ENCODE peak calls at places on chromosomes 3 and 15, in five cellular contexts. One of them, this sample, is unnamed.

GRCh38 chr15:70794596-70795310 is 31.4 kb upstream of the UACA start:
- DNase-seq in A549: no peak
- DNase-seq in heart right ventricle: no peak
- DNase-seq in RWPE1: peak; percentile 41
- DNase-seq in nephron progenitor cell: no peak
- DNase-seq in this sample: peak; percentile 28

GRCh38 chr3:51706021-51706485 is 815 bp upstream of the GRM2 start:
- DNase-seq in A549: no peak
- DNase-seq in heart right ventricle: no peak
- DNase-seq in RWPE1: no peak
- DNase-seq in nephron progenitor cell: no peak
- DNase-seq in this sample: no peak

GRCh38 chr3:168678730-168679129 is 583.0 kb upstream of the GOLIM4 start:
- DNase-seq in A549: no peak
- DNase-seq in heart right ventricle: no peak
- DNase-seq in RWPE1: no peak
- DNase-seq in nephron progenitor cell: no peak
- DNase-seq in this sample: no peak

GRCh38 chr3:194450341-194450740 is 36.5 kb downstream of the ATP13A3 start:
- DNase-seq in A549: no peak
- DNase-seq in heart right ventricle: no peak
- DNase-seq in RWPE1: no peak
- DNase-seq in nephron progenitor cell: no peak
- DNase-seq in this sample: no peak

GRCh38 chr15:101501703-101502373 is 12.3 kb upstream of the PCSK6 start:
- DNase-seq in A549: peak; percentile 87
- DNase-seq in heart right ventricle: no peak
- DNase-seq in RWPE1: peak; percentile 35
- DNase-seq in nephron progenitor cell: peak; percentile 64
- DNase-seq in this sample: no peak

GRCh38 chr3:124221286-124221821 is 229.4 kb upstream of the ROPN1 start:
- DNase-seq in A549: no peak
- DNase-seq in heart right ventricle: no peak
- DNase-seq in RWPE1: no peak
- DNase-seq in nephron progenitor cell: no peak
- DNase-seq in this sample: no peak

GRCh38 chr3:72401005-72401404 is 447.2 kb downstream of the SHQ1 start:
- DNase-seq in A549: no peak
- DNase-seq in heart right ventricle: no peak
- DNase-seq in RWPE1: no peak
- DNase-seq in nephron progenitor cell: no peak
- DNase-seq in this sample: no peak

GRCh38 chr3:58560771-58561311 is 16.4 kb downstream of the FAM107A start:
- DNase-seq in A549: peak; percentile 42
- DNase-seq in heart right ventricle: no peak
- DNase-seq in RWPE1: peak; percentile 43
- DNase-seq in nephron progenitor cell: peak; percentile 45
- DNase-seq in this sample: peak; percentile 98

GRCh38 chr3:14959358-14959943 is 12.1 kb downstream of the NR2C2 start:
- DNase-seq in A549: no peak
- DNase-seq in heart right ventricle: no peak
- DNase-seq in RWPE1: no peak
- DNase-seq in nephron progenitor cell: no peak
- DNase-seq in this sample: no peak

GRCh38 chr3:147298511-147298982 is 107.8 kb downstream of the ZIC4 start:
- DNase-seq in A549: peak; percentile 3
- DNase-seq in heart right ventricle: no peak
- DNase-seq in RWPE1: peak; percentile 20
- DNase-seq in nephron progenitor cell: no peak
- DNase-seq in this sample: peak; percentile 99

GRCh38 chr3:187623285-187623814 is 46.8 kb downstream of the SST start:
- DNase-seq in A549: no peak
- DNase-seq in heart right ventricle: no peak
- DNase-seq in RWPE1: no peak
- DNase-seq in nephron progenitor cell: no peak
- DNase-seq in this sample: no peak

GRCh38 chr3:60588806-60589205 is 662.4 kb downstream of the FHIT start:
- DNase-seq in A549: no peak
- DNase-seq in heart right ventricle: no peak
- DNase-seq in RWPE1: peak; percentile 30
- DNase-seq in nephron progenitor cell: no peak
- DNase-seq in this sample: peak; percentile 77

DNA sequence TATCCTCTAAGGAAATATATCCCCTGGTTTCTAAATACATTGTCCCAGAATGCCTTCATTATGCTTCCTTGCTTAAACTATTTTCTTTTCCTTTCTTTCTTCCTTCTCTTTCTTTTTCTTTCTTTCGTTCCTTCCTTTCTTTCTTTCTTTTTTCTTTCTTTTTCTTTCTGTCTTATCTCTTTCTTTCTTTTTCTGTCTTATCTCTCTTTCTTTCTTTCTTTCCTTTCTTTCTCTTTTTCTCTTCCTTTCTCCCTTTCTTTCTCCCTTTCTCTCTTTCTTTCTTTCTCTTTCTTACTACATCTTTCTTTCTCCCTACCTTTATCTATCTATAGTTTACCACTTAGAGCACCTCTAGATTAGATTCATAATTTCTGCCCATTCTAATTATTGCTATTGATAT is 552.1 kb downstream of the PYDC2 start:
- DNase-seq in A549: no peak
- DNase-seq in heart right ventricle: no peak
- DNase-seq in RWPE1: no peak
- DNase-seq in nephron progenitor cell: no peak
- DNase-seq in this sample: no peak
- TF ChIP-seq CTCF in A549: no peak
- TF ChIP-seq CTCF in heart right ventricle: no peak
- TF ChIP-seq CTCF in RWPE1: no peak
- TF ChIP-seq CTCF in nephron progenitor cell: no peak
- TF ChIP-seq CTCF in this sample: no peak

DNA sequence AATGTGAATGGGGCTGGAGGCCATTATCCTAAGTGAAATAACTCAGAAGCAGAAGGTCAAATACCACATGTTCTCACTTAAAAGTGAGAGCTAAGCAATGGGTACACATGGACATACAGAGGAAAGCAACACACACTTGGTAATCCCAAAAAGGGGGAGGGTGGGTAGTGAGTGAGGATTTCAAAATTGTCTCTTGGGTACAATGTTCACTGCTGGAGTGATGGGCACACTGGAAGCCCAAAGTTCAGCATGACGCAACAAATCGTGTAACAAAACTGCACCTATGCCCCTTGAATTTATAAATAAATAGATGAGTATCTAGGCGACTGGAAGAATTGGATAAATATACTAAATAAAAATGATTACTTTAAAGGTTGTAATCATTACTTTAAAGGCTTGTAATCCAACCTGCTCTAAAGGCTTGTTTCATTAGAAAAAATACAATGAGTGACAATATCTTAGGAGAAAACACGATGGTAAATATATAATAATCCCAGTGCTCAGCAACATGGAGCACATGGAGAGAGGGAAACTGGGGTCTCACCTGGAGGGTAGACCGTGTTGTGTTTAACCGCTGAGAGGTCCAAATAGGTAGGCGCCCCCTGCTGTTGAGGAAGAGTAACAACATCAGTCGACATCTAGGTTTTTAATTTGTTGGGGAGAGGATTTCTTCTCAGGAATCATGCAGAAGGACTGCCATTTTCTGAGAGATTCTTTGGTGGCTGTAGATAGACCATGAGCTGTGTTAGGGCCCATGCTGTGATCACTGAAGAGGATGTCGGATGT is 78.5 kb upstream of the ROBO1 start:
- DNase-seq in A549: no peak
- DNase-seq in heart right ventricle: no peak
- DNase-seq in RWPE1: no peak
- DNase-seq in nephron progenitor cell: peak; percentile 25
- DNase-seq in this sample: no peak
- TF ChIP-seq CTCF in A549: no peak
- TF ChIP-seq CTCF in heart right ventricle: peak; percentile 11
- TF ChIP-seq CTCF in RWPE1: peak; percentile 35
- TF ChIP-seq CTCF in nephron progenitor cell: peak; percentile 37
- TF ChIP-seq CTCF in this sample: peak; percentile 44

GRCh38 chr15:31366169-31366734 is 39.6 kb downstream of the KLF13 start:
- DNase-seq in A549: no peak
- DNase-seq in heart right ventricle: peak; percentile 55
- DNase-seq in RWPE1: no peak
- DNase-seq in nephron progenitor cell: no peak
- DNase-seq in this sample: peak; percentile 13
- TF ChIP-seq CTCF in A549: no peak
- TF ChIP-seq CTCF in heart right ventricle: no peak
- TF ChIP-seq CTCF in RWPE1: no peak
- TF ChIP-seq CTCF in nephron progenitor cell: no peak
- TF ChIP-seq CTCF in this sample: no peak

DNA sequence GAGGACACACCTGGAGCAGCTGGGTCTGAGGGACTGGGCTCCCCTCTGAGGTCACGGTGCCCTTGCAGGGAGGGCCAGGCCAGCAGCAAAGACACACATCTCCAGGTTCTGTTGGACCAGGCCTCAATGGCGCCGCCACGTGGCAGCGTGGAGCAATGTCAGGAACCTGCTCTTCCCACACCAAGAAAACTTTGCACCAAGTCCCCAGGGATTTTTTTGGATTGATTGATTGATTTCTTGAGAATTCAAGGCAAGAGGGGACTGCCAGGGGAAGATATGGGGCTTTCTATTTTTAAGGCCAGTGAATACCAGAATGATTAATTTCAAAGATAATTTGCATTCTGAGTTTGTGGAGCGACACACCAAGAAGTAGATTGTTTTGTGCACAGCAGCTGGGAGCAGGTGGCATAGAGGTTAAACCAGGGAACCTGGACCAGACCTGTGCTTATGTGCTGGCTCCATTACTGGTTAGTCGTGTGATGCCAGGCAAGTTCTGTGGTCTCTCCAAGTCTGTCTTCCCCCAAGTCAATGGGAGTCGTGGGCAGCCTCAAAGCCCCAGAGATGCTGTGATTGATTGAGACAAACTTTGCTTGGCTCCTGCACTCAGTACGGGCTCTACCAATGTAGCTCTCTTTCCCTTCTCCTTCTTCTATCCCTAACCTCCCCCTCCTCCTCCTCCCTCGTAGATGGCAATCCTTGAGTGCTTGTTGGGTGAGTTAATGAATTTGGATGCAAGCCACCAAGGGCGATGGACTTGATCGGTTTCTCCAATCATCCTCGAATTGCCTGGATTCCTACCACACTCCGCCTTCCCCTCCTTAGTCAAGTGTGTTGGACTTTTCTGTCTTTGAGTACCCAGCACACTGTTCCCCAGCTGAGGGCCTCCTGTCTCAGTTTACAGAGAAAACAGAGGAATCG is 96.2 kb upstream of the TRPM1 start:
- DNase-seq in A549: no peak
- DNase-seq in heart right ventricle: peak; percentile 47
- DNase-seq in RWPE1: no peak
- DNase-seq in nephron progenitor cell: peak; percentile 47
- DNase-seq in this sample: peak; percentile 12
- TF ChIP-seq CTCF in A549: peak; percentile 58
- TF ChIP-seq CTCF in heart right ventricle: peak; percentile 46
- TF ChIP-seq CTCF in RWPE1: peak; percentile 60
- TF ChIP-seq CTCF in nephron progenitor cell: peak; percentile 49
- TF ChIP-seq CTCF in this sample: peak; percentile 84

GRCh38 chr3:127209840-127210653 is 17.1 kb downstream of the PRR23E start:
- DNase-seq in A549: no peak
- DNase-seq in heart right ventricle: no peak
- DNase-seq in RWPE1: no peak
- DNase-seq in nephron progenitor cell: no peak
- DNase-seq in this sample: no peak
- TF ChIP-seq CTCF in A549: no peak
- TF ChIP-seq CTCF in heart right ventricle: no peak
- TF ChIP-seq CTCF in RWPE1: no peak
- TF ChIP-seq CTCF in nephron progenitor cell: no peak
- TF ChIP-seq CTCF in this sample: no peak

DNA sequence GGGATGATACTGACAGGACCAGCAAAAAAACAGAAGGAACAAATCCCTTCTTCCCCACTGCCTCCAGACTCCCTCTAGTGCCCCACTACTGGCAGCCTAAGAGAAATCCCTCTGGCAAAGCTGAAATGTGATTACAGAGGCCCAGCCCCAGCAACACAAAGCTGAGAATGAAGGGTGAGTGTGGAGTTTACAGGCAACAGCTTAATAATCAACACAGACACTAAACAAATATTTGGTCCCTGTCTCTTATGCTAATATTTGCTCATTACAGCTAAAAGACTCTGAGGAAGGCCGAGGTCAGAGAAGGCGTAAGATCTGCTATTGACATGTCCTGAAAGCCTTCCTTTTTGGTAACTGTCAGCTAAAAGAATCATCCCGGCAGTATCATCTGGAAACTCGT is 308.5 kb upstream of the RASGRP1 start:
- DNase-seq in A549: no peak
- DNase-seq in heart right ventricle: no peak
- DNase-seq in RWPE1: no peak
- DNase-seq in nephron progenitor cell: no peak
- DNase-seq in this sample: no peak
- TF ChIP-seq CTCF in A549: no peak
- TF ChIP-seq CTCF in heart right ventricle: no peak
- TF ChIP-seq CTCF in RWPE1: no peak
- TF ChIP-seq CTCF in nephron progenitor cell: no peak
- TF ChIP-seq CTCF in this sample: no peak

GRCh38 chr3:26118165-26118564 is 328.3 kb downstream of the OXSM start:
- DNase-seq in A549: no peak
- DNase-seq in heart right ventricle: no peak
- DNase-seq in RWPE1: no peak
- DNase-seq in nephron progenitor cell: no peak
- DNase-seq in this sample: no peak
- TF ChIP-seq CTCF in A549: no peak
- TF ChIP-seq CTCF in heart right ventricle: peak; percentile 27
- TF ChIP-seq CTCF in RWPE1: no peak
- TF ChIP-seq CTCF in nephron progenitor cell: no peak
- TF ChIP-seq CTCF in this sample: no peak

DNA sequence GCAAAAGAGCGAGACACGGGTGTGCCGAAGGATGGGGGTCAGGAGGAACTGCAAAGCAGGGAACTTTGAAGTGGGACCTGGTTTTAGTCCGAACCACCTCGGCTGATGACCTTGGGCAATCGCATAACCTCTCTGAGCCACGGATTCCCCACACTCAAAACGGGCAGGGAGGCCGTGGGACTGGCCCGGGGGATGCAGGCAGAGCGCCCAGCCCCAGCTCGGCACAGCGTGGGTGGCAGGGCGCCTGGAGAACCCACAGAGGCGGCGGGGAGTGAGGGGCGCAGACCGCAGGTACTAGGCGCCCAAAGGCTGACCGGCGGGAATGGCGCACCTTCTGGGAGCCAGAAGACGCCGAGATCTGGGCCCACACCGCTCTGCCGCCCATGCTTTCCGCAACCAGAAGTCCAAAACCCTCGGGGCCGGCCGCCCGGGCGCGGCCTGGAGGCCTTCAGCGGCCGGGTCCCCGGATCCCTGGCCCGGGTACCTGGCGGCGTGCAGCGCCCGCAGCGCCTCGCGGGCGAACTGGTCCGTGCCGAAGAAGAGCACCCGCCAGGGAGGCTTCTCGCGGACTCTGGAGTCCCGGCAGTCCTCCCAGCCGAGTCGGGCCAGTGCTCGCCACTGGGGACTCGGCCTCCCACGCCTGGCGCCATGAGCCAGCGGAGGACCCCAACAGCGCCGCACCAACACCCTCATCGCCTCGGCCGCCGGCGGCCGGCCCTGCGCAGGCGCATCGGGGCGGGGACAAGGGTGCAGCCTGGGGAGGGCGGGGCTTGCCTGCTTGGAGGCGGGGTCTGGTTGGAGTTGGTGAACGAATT is at the start of gene MTFMT:
- DNase-seq in A549: peak; percentile 97
- DNase-seq in heart right ventricle: peak; percentile 95
- DNase-seq in RWPE1: peak; percentile 98
- DNase-seq in nephron progenitor cell: peak; percentile 97
- DNase-seq in this sample: peak; percentile 62
- TF ChIP-seq CTCF in A549: peak; percentile 18
- TF ChIP-seq CTCF in heart right ventricle: no peak
- TF ChIP-seq CTCF in RWPE1: no peak
- TF ChIP-seq CTCF in nephron progenitor cell: no peak
- TF ChIP-seq CTCF in this sample: peak; percentile 21

This sample was measured in HFFc6.